ENCODE peak calls at places on chromosomes 12 and 14, in eight cellular contexts. S, Z, J, I, G, F, E and T are unnamed samples.

GRCh38 chr14:39265032-39265431 is 31.3 kb downstream of the MIA2 start:
- DNase-seq in S (no peak), Z (peak; percentile 32), J (peak; percentile 39), I (peak; percentile 41), G (no peak), F (peak; percentile 32), E (no peak), T (no peak)

GRCh38 chr12:9948606-9949286 is 16.6 kb upstream of the CLEC2A start:
- DNase-seq in S (no peak), Z (no peak), J (no peak), I (no peak), G (no peak), F (no peak), E (no peak), T (no peak)

GRCh38 chr12:90801776-90802175 is 153.2 kb downstream of the CCER1 start:
- DNase-seq in S (no peak), Z (peak; percentile 72), J (peak; percentile 4), I (no peak), G (no peak), F (peak; percentile 48), E (no peak), T (no peak)

GRCh38 chr12:106113042-106113441 is 25.7 kb downstream of the NUAK1 start:
- DNase-seq in S (no peak), Z (peak; percentile 93), J (peak; percentile 88), I (peak; percentile 19), G (no peak), F (peak; percentile 68), E (no peak), T (no peak)

GRCh38 chr12:81128930-81129554 is 51.2 kb downstream of the ACSS3 start:
- DNase-seq in S (peak; percentile 8), Z (peak; percentile 60), J (peak; percentile 56), I (peak; percentile 22), G (no peak), F (peak; percentile 43), E (no peak), T (no peak)

GRCh38 chr12:121138284-121138683 is 5.6 kb downstream of the P2RX7 start:
- DNase-seq in S (no peak), Z (no peak), J (no peak), I (no peak), G (no peak), F (no peak), E (no peak), T (no peak)

GRCh38 chr12:16542586-16542985 is 63.4 kb downstream of the LMO3 start:
- DNase-seq in S (no peak), Z (no peak), J (no peak), I (no peak), G (no peak), F (no peak), E (no peak), T (no peak)

GRCh38 chr14:51004801-51005526 is 60.7 kb upstream of the PYGL start:
- DNase-seq in S (no peak), Z (peak; percentile 69), J (peak; percentile 57), I (no peak), G (no peak), F (peak; percentile 51), E (no peak), T (no peak)

GRCh38 chr12:53181935-53182334 is 1.2 kb upstream of the CSAD start:
- DNase-seq in S (no peak), Z (peak; percentile 27), J (peak; percentile 23), I (no peak), G (no peak), F (no peak), E (no peak), T (no peak)

GRCh38 chr12:123131291-123131831 is 19.5 kb downstream of the PITPNM2 start:
- DNase-seq in S (no peak), Z (no peak), J (peak; percentile 31), I (no peak), G (no peak), F (no peak), E (no peak), T (no peak)

GRCh38 chr14:22296088-22296487 is 292.9 kb downstream of the DAD1 start:
- DNase-seq in S (no peak), Z (no peak), J (no peak), I (no peak), G (no peak), F (no peak), E (no peak), T (no peak)

GRCh38 chr14:61519735-61520134 is 175.6 kb upstream of the HIF1A start:
- DNase-seq in S (no peak), Z (no peak), J (no peak), I (no peak), G (no peak), F (no peak), E (no peak), T (no peak)

GRCh38 chr14:96287856-96288255 is 31.8 kb downstream of the BDKRB1 start:
- DNase-seq in S (no peak), Z (no peak), J (no peak), I (no peak), G (no peak), F (no peak), E (no peak), T (no peak)

GRCh38 chr12:46430340-46430948 is 57.9 kb upstream of the SLC38A2 start:
- DNase-seq in S (no peak), Z (peak; percentile 85), J (peak; percentile 79), I (peak; percentile 92), G (no peak), F (peak; percentile 89), E (no peak), T (no peak)

GRCh38 chr12:104588048-104588942 is 131.5 kb downstream of the CHST11 start:
- DNase-seq in S (no peak), Z (peak; percentile 89), J (peak; percentile 53), I (peak; percentile 89), G (no peak), F (peak; percentile 81), E (no peak), T (no peak)

GRCh38 chr14:92687681-92688433 is 60.6 kb downstream of the LGMN start:
- DNase-seq in S (peak; percentile 37), Z (no peak), J (peak; percentile 46), I (no peak), G (peak; percentile 77), F (no peak), E (peak; percentile 76), T (no peak)

GRCh38 chr12:63905523-63905922 is 61.0 kb downstream of the SRGAP1 start:
- DNase-seq in S (no peak), Z (no peak), J (peak; percentile 82), I (no peak), G (no peak), F (peak; percentile 35), E (no peak), T (no peak)

GRCh38 chr12:51067771-51068170 is 15.6 kb downstream of the CSRNP2 start:
- DNase-seq in S (no peak), Z (no peak), J (no peak), I (no peak), G (no peak), F (no peak), E (no peak), T (no peak)

GRCh38 chr14:88879016-88879415 is 54.6 kb downstream of the TTC8 start:
- DNase-seq in S (no peak), Z (peak; percentile 94), J (peak; percentile 75), I (no peak), G (no peak), F (peak; percentile 96), E (no peak), T (no peak)

GRCh38 chr12:76158518-76159321 is 74.2 kb upstream of the NAP1L1 start:
- DNase-seq in S (peak; percentile 31), Z (peak; percentile 93), J (peak; percentile 94), I (peak; percentile 34), G (no peak), F (peak; percentile 84), E (peak; percentile 62), T (no peak)

GRCh38 chr12:93279849-93280412 is 97.8 kb upstream of the NUDT4 start:
- DNase-seq in S (no peak), Z (no peak), J (no peak), I (no peak), G (no peak), F (peak; percentile 37), E (no peak), T (no peak)

GRCh38 chr14:94174622-94175402 is 690 bp downstream of the PPP4R4 start:
- DNase-seq in S (peak; percentile 46), Z (peak; percentile 22), J (no peak), I (no peak), G (no peak), F (no peak), E (peak; percentile 66), T (peak; percentile 70)

GRCh38 chr14:88463318-88463717 is 77.9 kb downstream of the SPATA7 start:
- DNase-seq in S (no peak), Z (peak; percentile 13), J (no peak), I (peak; percentile 12), G (no peak), F (no peak), E (no peak), T (no peak)

GRCh38 chr12:56151672-56152131 is 685 bp upstream of the MYL6B start:
- DNase-seq in S (no peak), Z (peak; percentile 64), J (no peak), I (peak; percentile 44), G (no peak), F (no peak), E (no peak), T (no peak)

GRCh38 chr14:68297871-68298468 is 478.4 kb downstream of the RAD51B start:
- DNase-seq in S (no peak), Z (peak; percentile 20), J (peak; percentile 25), I (no peak), G (no peak), F (peak; percentile 38), E (no peak), T (no peak)
- H3K4me1 ChIP-seq in S (no peaks in the 10 kb centered on the region), Z (peaks cover 1% of the 10 kb centered on the region), J (peaks cover 6% of the 10 kb centered on the region), I (peaks cover 39% of the 10 kb centered on the region), G (no peaks in the 10 kb centered on the region), F (no peaks in the 10 kb centered on the region), E (peaks cover 14% of the 10 kb centered on the region), T (peaks cover 14% of the 10 kb centered on the region)

GRCh38 chr12:119266963-119267362 is 67.6 kb upstream of the CCDC60 start:
- DNase-seq in S (no peak), Z (no peak), J (no peak), I (no peak), G (no peak), F (no peak), E (no peak), T (no peak)

GRCh38 chr12:119259483-119259882 is 75.0 kb upstream of the CCDC60 start:
- DNase-seq in S (no peak), Z (no peak), J (no peak), I (no peak), G (no peak), F (no peak), E (no peak), T (no peak)

GRCh38 chr12:119258149-119258548 is 76.4 kb upstream of the CCDC60 start:
- DNase-seq in S (no peak), Z (no peak), J (no peak), I (no peak), G (no peak), F (no peak), E (no peak), T (no peak)

GRCh38 chr12:119262388-119262787 is 72.1 kb upstream of the CCDC60 start:
- DNase-seq in S (no peak), Z (no peak), J (no peak), I (no peak), G (no peak), F (no peak), E (no peak), T (no peak)
- H3K4me1 ChIP-seq in S (no peaks in the 10 kb centered on the region), Z (no peaks in the 10 kb centered on the region), J (no peaks in the 10 kb centered on the region), I (no peaks in the 10 kb centered on the region), G (no peaks in the 10 kb centered on the region), F (no peaks in the 10 kb centered on the region), E (no peaks in the 10 kb centered on the region), T (no peaks in the 10 kb centered on the region)

GRCh38 chr14:105448706-105449111 is 25.9 kb upstream of the CRIP2 start:
- DNase-seq in S (peak; percentile 37), Z (peak; percentile 84), J (peak; percentile 60), I (no peak), G (peak; percentile 89), F (peak; percentile 47), E (peak; percentile 88), T (peak; percentile 59)
- H3K4me1 ChIP-seq in S (no peaks in the 10 kb centered on the region), Z (no peaks in the 10 kb centered on the region), J (peaks cover 18% of the 10 kb centered on the region), I (no peaks in the 10 kb centered on the region), G (peaks cover 10% of the 10 kb centered on the region), F (no peaks in the 10 kb centered on the region), E (peaks cover 16% of the 10 kb centered on the region), T (peaks cover 16% of the 10 kb centered on the region)

GRCh38 chr12:124686885-124687694 is 119.7 kb upstream of the NCOR2 start:
- DNase-seq in S (no peak), Z (no peak), J (no peak), I (no peak), G (no peak), F (no peak), E (no peak), T (no peak)
- H3K4me1 ChIP-seq in S (peaks cover 28% of the 10 kb centered on the region), Z (peaks cover 30% of the 10 kb centered on the region), J (peaks cover 35% of the 10 kb centered on the region), I (peaks cover 40% of the 10 kb centered on the region), G (peaks cover 29% of the 10 kb centered on the region), F (peaks cover 29% of the 10 kb centered on the region), E (peaks cover 64% of the 10 kb centered on the region), T (no peaks in the 10 kb centered on the region)